ENCODE peak calls at places on chromosomes 12 and 14, in eight cellular contexts. B is MM.1S; C is sigmoid colon; M is fibroblast of lung; R is dorsolateral prefrontal cortex; U is Karpas-422; P is CD4-positive, CD25-positive, alpha-beta regulatory T cell; Z is lower lobe of right lung. K is an unnamed sample.

GRCh38 chr12:45273717-45274271 is 57.9 kb downstream of the ANO6 start:
- DNase-seq in U (no peak), P (no peak), Z (no peak), M (peak), R (no peak), C (no peak), B (no peak), K (no peak)

GRCh38 chr12:114674201-114675047 is 9.6 kb downstream of the TBX3 start:
- DNase-seq in R (no peak), P (no peak), M (peak), B (no peak), U (no peak), C (no peak), Z (no peak), K (no peak)

GRCh38 chr12:5429741-5430557 is 2.0 kb upstream of the NTF3 start:
- DNase-seq in R (no peak), M (no peak), Z (no peak), C (no peak), U (no peak), B (no peak), P (no peak), K (no peak)

GRCh38 chr14:31261859-31262739 is 54.5 kb upstream of the HECTD1 start:
- DNase-seq in P (no peak), B (no peak), M (peak), C (peak), U (peak), R (no peak), Z (peak), K (no peak)

GRCh38 chr12:124493809-124494750 is 73.3 kb downstream of the NCOR2 start:
- DNase-seq in C (no peak), R (no peak), Z (no peak), B (no peak), P (peak), U (peak), M (no peak), K (no peak)

GRCh38 chr14:89493877-89494634 is 77.0 kb upstream of the FOXN3 start:
- DNase-seq in C (no peak), Z (no peak), R (no peak), P (no peak), U (peak), M (no peak), B (no peak), K (no peak)

GRCh38 chr12:52006726-52007157 is at the start of gene TAMALIN:
- DNase-seq in P (peak), C (peak), B (no peak), U (no peak), Z (peak), M (peak), R (no peak), K (peak)

GRCh38 chr12:27424631-27425230 is 21.8 kb upstream of the SMCO2 start:
- DNase-seq in B (peak), M (peak), U (peak), R (no peak), C (no peak), P (peak), Z (no peak), K (no peak)

GRCh38 chr14:74919421-74920165 is 3.5 kb downstream of the RPS6KL1 start:
- DNase-seq in C (peak), R (no peak), Z (no peak), B (no peak), U (no peak), M (no peak), P (no peak), K (no peak)

GRCh38 chr14:31449971-31450610 is 7.2 kb downstream of the DTD2 start:
- DNase-seq in R (no peak), U (peak), Z (no peak), M (peak), P (peak), C (no peak), B (peak), K (no peak)

GRCh38 chr14:78029471-78030372 is 140.5 kb upstream of the NRXN3 start:
- DNase-seq in B (no peak), P (no peak), R (no peak), Z (no peak), C (no peak), U (no peak), M (no peak), K (peak)

GRCh38 chr12:46124848-46125619 is 134.7 kb upstream of the SCAF11 start:
- DNase-seq in U (peak), B (peak), C (peak), Z (no peak), P (peak), R (no peak), M (peak), K (peak)

GRCh38 chr12:105445261-105446015 is 114.9 kb downstream of the C12orf75 start:
- DNase-seq in M (no peak), R (no peak), U (no peak), B (no peak), Z (no peak), C (no peak), P (no peak), K (no peak)

GRCh38 chr12:8697120-8697475 is 693 bp upstream of the RIMKLB start:
- DNase-seq in P (no peak), R (no peak), M (peak), B (no peak), U (no peak), Z (no peak), C (no peak), K (no peak)

GRCh38 chr14:42140831-42141279 is 534.2 kb downstream of the LRFN5 start:
- DNase-seq in C (no peak), P (no peak), B (no peak), M (peak), U (no peak), R (no peak), Z (no peak), K (no peak)

GRCh38 chr12:52225752-52226151 is 7.3 kb upstream of the KRT7 start:
- DNase-seq in R (no peak), B (no peak), C (peak), Z (no peak), P (no peak), M (no peak), U (no peak), K (no peak)

GRCh38 chr12:2291182-2291832 is 238.5 kb downstream of the CACNA1C start:
- DNase-seq in Z (no peak), P (peak), U (peak), M (peak), R (no peak), B (peak), C (peak), K (no peak)

GRCh38 chr14:60087664-60088063 is 4.1 kb upstream of the PCNX4 start:
- DNase-seq in U (no peak), C (no peak), B (no peak), M (no peak), Z (no peak), P (no peak), R (no peak), K (no peak)

GRCh38 chr14:35113308-35113950 is 8.4 kb downstream of the PPP2R3C start:
- DNase-seq in C (no peak), B (no peak), P (no peak), R (no peak), M (no peak), Z (no peak), U (no peak), K (no peak)

GRCh38 chr12:52020539-52021336 is 14.0 kb downstream of the TAMALIN start:
- DNase-seq in U (peak), P (peak), M (peak), R (no peak), Z (no peak), C (peak), B (peak), K (peak)

GRCh38 chr12:25723921-25724491 is 170.9 kb upstream of the LMNTD1 start:
- DNase-seq in Z (no peak), B (no peak), U (no peak), R (no peak), P (no peak), M (peak), C (no peak), K (no peak)

GRCh38 chr12:5081016-5081415 is 37.3 kb downstream of the KCNA5 start:
- DNase-seq in Z (no peak), P (no peak), R (no peak), C (no peak), M (no peak), U (no peak), B (no peak), K (no peak)

GRCh38 chr12:65280306-65280705 is 1.8 kb downstream of the MSRB3 start:
- DNase-seq in R (no peak), M (peak), Z (no peak), C (no peak), P (no peak), U (no peak), B (no peak), K (no peak)

GRCh38 chr12:14910090-14910915 is 24.6 kb upstream of the MGP start:
- DNase-seq in U (no peak), B (no peak), Z (no peak), P (peak), R (no peak), C (no peak), M (no peak), K (no peak)

GRCh38 chr14:58301416-58301815 is 3.1 kb downstream of the ARID4A start:
- DNase-seq in M (no peak), B (no peak), R (no peak), U (no peak), Z (no peak), P (no peak), C (no peak), K (no peak)

GRCh38 chr12:25427328-25428249 is 125.5 kb downstream of the LMNTD1 start:
- DNase-seq in M (peak), B (no peak), P (no peak), R (no peak), C (no peak), Z (no peak), U (no peak), K (no peak)

DNA sequence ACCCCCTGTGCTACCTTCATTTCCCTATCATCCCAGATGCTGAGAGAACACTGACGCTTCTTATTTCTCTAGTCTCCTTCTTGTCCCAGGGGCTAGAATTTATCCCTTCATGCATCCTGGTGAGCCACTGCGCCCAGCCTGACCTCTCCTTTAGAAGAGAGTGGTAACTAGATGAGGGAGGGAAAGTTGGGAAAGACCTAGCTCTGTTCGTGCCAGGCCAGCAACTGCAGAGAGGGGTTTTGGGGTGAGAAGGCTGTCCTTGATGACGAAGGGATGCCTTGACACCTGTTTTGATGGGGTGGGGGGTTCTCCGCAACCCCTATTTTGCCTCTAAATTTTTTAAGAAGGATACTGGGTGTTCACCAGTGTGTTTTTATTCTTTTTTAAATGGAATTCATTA is 6.9 kb upstream of the MMP19 start:
- DNase-seq in R (no peak), C (no peak), P (no peak), Z (no peak), U (no peak), B (no peak), M (no peak), K (no peak)
- H3K27ac ChIP-seq in R (no peak), C (peak), P (no peak), Z (peak), U (no peak), B (no peak), M (no peak), K (no peak)

DNA sequence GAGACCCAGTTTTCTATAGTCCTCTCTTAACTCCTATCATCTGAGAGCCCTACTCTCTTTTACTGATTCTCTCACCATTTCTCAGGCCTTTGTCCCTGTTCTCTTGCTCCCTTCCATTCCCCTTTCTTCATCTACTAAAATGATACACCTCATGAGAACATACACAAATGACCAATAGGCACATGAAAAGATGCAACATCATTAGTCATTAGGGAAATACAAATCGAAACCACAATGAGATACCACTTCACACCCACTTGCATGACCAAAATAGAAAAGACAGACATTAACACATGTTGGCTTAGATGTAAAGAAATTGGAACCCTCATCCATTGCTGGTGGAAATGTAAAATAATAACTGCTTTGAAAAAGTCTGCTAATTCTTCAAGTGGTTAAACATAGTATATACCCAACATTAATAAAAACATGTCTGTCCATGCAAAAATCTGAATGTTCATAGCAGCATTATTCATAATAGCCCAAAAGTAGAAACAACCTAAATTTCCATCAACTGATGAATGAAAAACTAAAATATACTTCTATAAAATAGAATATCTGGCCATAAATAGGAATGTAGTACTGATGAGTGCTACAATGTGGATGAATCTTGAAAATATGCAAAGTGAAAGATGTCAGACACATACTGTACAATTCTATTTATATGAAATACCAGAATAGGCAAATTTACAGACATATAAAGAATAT is 66.0 kb downstream of the DENND5B start:
- DNase-seq in Z (no peak), R (no peak), B (peak), P (no peak), M (peak), C (no peak), U (peak), K (no peak)
- H3K27ac ChIP-seq in Z (no peak), R (no peak), B (no peak), P (no peak), M (no peak), C (no peak), U (peak), K (no peak)

DNA sequence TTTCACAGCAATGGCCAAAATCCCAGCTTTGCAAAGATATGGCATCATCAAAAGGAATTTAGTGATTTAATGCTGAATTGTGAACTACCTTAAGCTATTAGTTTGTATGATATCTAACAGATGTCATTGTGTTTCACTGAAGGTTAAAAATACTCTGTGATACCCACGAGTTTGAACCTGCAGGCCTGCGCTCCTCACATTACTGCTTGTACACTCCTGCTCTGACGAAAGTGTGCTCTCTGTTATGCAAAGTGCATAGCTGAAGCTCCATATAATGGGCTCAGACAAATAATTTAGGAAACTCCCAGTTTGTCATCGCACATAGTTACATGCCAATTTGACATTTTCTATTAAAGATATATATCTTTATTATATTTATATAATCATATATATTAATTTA is 52.2 kb downstream of the SPPL3 start:
- DNase-seq in U (no peak), R (no peak), C (no peak), B (peak), Z (no peak), M (no peak), P (no peak), K (no peak)
- H3K27ac ChIP-seq in U (peak), R (no peak), C (no peak), B (peak), Z (no peak), M (no peak), P (no peak), K (no peak)

DNA sequence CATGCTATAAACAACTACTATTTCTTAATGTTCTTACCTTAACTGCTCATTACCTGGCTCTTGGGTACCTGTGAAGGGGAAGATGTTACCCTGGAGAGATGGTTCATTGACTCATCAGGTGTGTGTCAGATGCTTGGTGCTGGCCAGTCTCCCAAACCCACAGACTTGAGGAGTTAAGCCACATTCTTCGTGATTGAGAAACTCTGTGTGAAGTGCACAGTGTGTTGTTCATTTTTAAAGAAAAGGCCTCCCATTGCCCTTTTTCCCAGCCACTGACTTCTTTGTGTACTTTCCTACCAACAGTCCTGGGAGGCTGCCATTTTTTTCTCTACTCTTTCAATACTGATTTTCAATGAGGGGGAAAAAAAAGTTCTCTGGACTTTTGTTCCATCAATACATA is 3.2 kb downstream of the MGST1 start:
- DNase-seq in B (no peak), M (peak), P (no peak), Z (peak), C (peak), U (no peak), R (no peak), K (peak)
- H3K27ac ChIP-seq in B (no peak), M (no peak), P (no peak), Z (peak), C (peak), U (no peak), R (peak), K (no peak)

GRCh38 chr14:103762547-103762946 is 46.9 kb downstream of the ZFYVE21 start:
- DNase-seq in M (no peak), P (no peak), B (no peak), R (no peak), U (no peak), Z (no peak), C (no peak), K (no peak)

GRCh38 chr14:103765526-103765925 is 49.9 kb downstream of the ZFYVE21 start:
- DNase-seq in B (no peak), U (no peak), Z (no peak), M (no peak), P (no peak), C (no peak), R (no peak), K (no peak)

GRCh38 chr14:103763730-103764488 is 48.3 kb downstream of the ZFYVE21 start:
- DNase-seq in Z (no peak), P (no peak), U (peak), R (no peak), M (no peak), C (no peak), B (no peak), K (no peak)

GRCh38 chr14:103767306-103767894 is 51.8 kb downstream of the ZFYVE21 start:
- DNase-seq in B (no peak), R (no peak), C (no peak), M (no peak), U (no peak), P (no peak), Z (no peak), K (no peak)

GRCh38 chr14:103762011-103762410 is 46.4 kb downstream of the ZFYVE21 start:
- DNase-seq in B (no peak), M (no peak), C (no peak), Z (no peak), P (no peak), U (no peak), R (no peak), K (no peak)
- H3K27ac ChIP-seq in B (no peak), M (no peak), C (no peak), Z (no peak), P (no peak), U (no peak), R (no peak), K (no peak)

GRCh38 chr12:32400114-32400672 is 835 bp downstream of the FGD4 start:
- DNase-seq in R (no peak), B (peak), U (no peak), Z (no peak), C (no peak), M (no peak), P (no peak), K (no peak)
- H3K27ac ChIP-seq in R (peak), B (peak), U (no peak), Z (peak), C (peak), M (no peak), P (no peak), K (peak)

GRCh38 chr12:69916541-69917270 is 91.7 kb downstream of the MYRFL start:
- DNase-seq in B (no peak), M (peak), Z (no peak), P (no peak), U (no peak), C (no peak), R (no peak), K (no peak)
- H3K27ac ChIP-seq in B (no peak), M (no peak), Z (no peak), P (no peak), U (no peak), C (peak), R (no peak), K (no peak)